ENCODE peak calls at places on chromosomes 7 and 10, in eight cellular contexts. W is activated naive CD4-positive, alpha-beta T cell treated with anti-CD3 and anti-CD28 coated beads for 36 hours; K is stimulated activated CD8-positive, alpha-beta memory T cell treated with anti-CD3 and anti-CD28 coated beads, Interleukin-15, amount 100 ng/mL, for 24 hours; M is LHCN-M2; E is T-helper 2 cell; Y is caudate nucleus; X is stimulated activated CD4-positive, alpha-beta T cell treated with anti-CD3 and anti-CD28 coated beads, TNF-alpha, amount 100 ng/mL, for 24 hours; N is spleen. G is an unnamed sample.

GRCh38 chr7:28986723-28987122 is 28.6 kb upstream of the TRIL start:
- DNase-seq in E (no peak), K (no peak), X (no peak), N (no peak), Y (no peak), W (no peak), M (peak; percentile 49), G (no peak)

GRCh38 chr10:63197304-63198092 is 64.4 kb downstream of the NRBF2 start:
- DNase-seq in N (no peak), Y (no peak), K (no peak), E (no peak), M (peak; percentile 24), W (no peak), X (no peak), G (no peak)

GRCh38 chr10:56622335-56622973 is 261.4 kb upstream of the ZWINT start:
- DNase-seq in W (no peak), X (no peak), N (no peak), K (no peak), E (no peak), Y (no peak), M (no peak), G (no peak)

GRCh38 chr7:135251502-135252327 is 18.1 kb downstream of the STRA8 start:
- DNase-seq in E (no peak), Y (no peak), X (peak; percentile 5), K (no peak), W (peak; percentile 48), M (no peak), N (peak; percentile 27), G (no peak)

GRCh38 chr10:120588311-120588710 is 131.3 kb downstream of the PLPP4 start:
- DNase-seq in Y (no peak), W (no peak), K (no peak), N (no peak), E (no peak), M (no peak), X (no peak), G (no peak)

GRCh38 chr7:101693498-101694091 is 64.5 kb upstream of the MYL10 start:
- DNase-seq in N (no peak), E (no peak), Y (no peak), W (no peak), X (no peak), M (no peak), K (no peak), G (no peak)

GRCh38 chr7:98051118-98051744 is 55.4 kb upstream of the LMTK2 start:
- DNase-seq in X (peak; percentile 28), M (no peak), K (peak; percentile 10), W (peak; percentile 82), Y (no peak), N (no peak), E (peak; percentile 38), G (peak; percentile 26)

GRCh38 chr7:129110575-129111376 is 33.7 kb upstream of the TSPAN33 start:
- DNase-seq in W (peak; percentile 48), E (no peak), Y (no peak), M (no peak), K (no peak), N (no peak), X (no peak), G (no peak)

GRCh38 chr7:152909683-152910544 is 150.4 kb downstream of the ACTR3B start:
- DNase-seq in W (no peak), M (no peak), Y (no peak), N (no peak), X (no peak), K (no peak), E (no peak), G (no peak)

GRCh38 chr7:30920021-30920583 is 8.4 kb downstream of the AQP1 start:
- DNase-seq in E (no peak), M (no peak), X (no peak), K (no peak), N (peak; percentile 46), Y (no peak), W (no peak), G (no peak)

GRCh38 chr7:33590902-33591301 is 314.4 kb upstream of the BMPER start:
- DNase-seq in N (no peak), E (no peak), K (no peak), Y (no peak), X (no peak), M (peak; percentile 49), W (no peak), G (no peak)

GRCh38 chr10:124011464-124011863 is 81.9 kb downstream of the CHST15 start:
- DNase-seq in W (no peak), E (no peak), K (no peak), N (peak; percentile 69), Y (no peak), M (no peak), X (no peak), G (no peak)

GRCh38 chr7:100091411-100092181 is 2.8 kb downstream of the COPS6 start:
- DNase-seq in E (no peak), M (peak; percentile 36), X (no peak), N (no peak), Y (no peak), K (no peak), W (peak; percentile 27), G (no peak)

GRCh38 chr7:96303686-96304443 is 18.0 kb downstream of the SLC25A13 start:
- DNase-seq in E (no peak), X (no peak), Y (no peak), K (no peak), W (no peak), M (peak; percentile 74), N (no peak), G (no peak)

GRCh38 chr7:70380315-70381027 is 751.5 kb upstream of the GALNT17 start:
- DNase-seq in Y (no peak), K (no peak), E (no peak), W (no peak), N (no peak), M (no peak), X (no peak), G (no peak)

GRCh38 chr10:119734396-119735332 is 8.8 kb downstream of the INPP5F start:
- DNase-seq in X (no peak), M (peak; percentile 48), N (no peak), K (no peak), Y (no peak), W (no peak), E (no peak), G (no peak)

GRCh38 chr7:84688671-84689070 is 494.1 kb upstream of the SEMA3A start:
- DNase-seq in K (no peak), X (no peak), W (no peak), N (no peak), Y (no peak), M (peak; percentile 53), E (no peak), G (no peak)

GRCh38 chr10:14653271-14654161 is 121.2 kb downstream of the FAM107B start:
- DNase-seq in N (no peak), W (no peak), E (no peak), M (peak; percentile 65), K (no peak), Y (no peak), X (no peak), G (no peak)

GRCh38 chr10:100829103-100829870 is 83.5 kb upstream of the SLF2 start:
- DNase-seq in E (no peak), X (no peak), W (no peak), K (no peak), M (no peak), Y (no peak), N (no peak), G (no peak)

GRCh38 chr10:73512207-73512743 is 16.5 kb upstream of the PPP3CB start:
- DNase-seq in K (no peak), E (no peak), X (no peak), M (no peak), Y (no peak), N (no peak), W (no peak), G (no peak)

GRCh38 chr7:50502001-50502684 is 52.0 kb upstream of the FIGNL1 start:
- DNase-seq in N (peak; percentile 53), X (no peak), M (peak; percentile 100), E (no peak), Y (no peak), K (no peak), W (no peak), G (no peak)

GRCh38 chr10:101134299-101135127 is 3.4 kb downstream of the TLX1 start:
- DNase-seq in M (no peak), W (no peak), E (no peak), Y (no peak), K (no peak), X (no peak), N (no peak), G (no peak)

GRCh38 chr10:6465437-6465836 is 114.6 kb downstream of the PRKCQ start:
- DNase-seq in Y (no peak), W (no peak), K (no peak), M (no peak), X (no peak), E (no peak), N (no peak), G (no peak)

GRCh38 chr10:100565206-100565985 is 29.7 kb downstream of the HIF1AN start:
- DNase-seq in W (no peak), X (no peak), M (no peak), N (no peak), K (no peak), Y (no peak), E (no peak), G (no peak)

GRCh38 chr7:105309235-105310156 is 79.2 kb downstream of the SRPK2 start:
- DNase-seq in N (no peak), E (no peak), Y (no peak), W (peak; percentile 10), M (no peak), K (no peak), X (no peak), G (no peak)

GRCh38 chr10:117175215-117175900 is 21.9 kb upstream of the KCNK18 start:
- DNase-seq in M (no peak), N (peak; percentile 87), K (no peak), E (no peak), Y (peak; percentile 53), W (peak; percentile 26), X (no peak), G (peak; percentile 12)

GRCh38 chr10:50853557-50853956 is 31.9 kb downstream of the A1CF start:
- DNase-seq in N (no peak), K (no peak), E (no peak), Y (no peak), W (no peak), X (no peak), M (no peak), G (no peak)

GRCh38 chr10:10418397-10418796 is 599.3 kb upstream of the CELF2 start:
- DNase-seq in Y (no peak), M (no peak), K (no peak), X (no peak), N (no peak), W (peak; percentile 47), E (no peak), G (no peak)

GRCh38 chr7:101913876-101914275 is 96.5 kb downstream of the CUX1 start:
- DNase-seq in K (no peak), W (no peak), X (no peak), N (no peak), M (no peak), Y (no peak), E (no peak), G (no peak)

GRCh38 chr10:97932932-97933530 is 83.4 kb downstream of the GOLGA7B start:
- DNase-seq in W (no peak), Y (no peak), E (no peak), N (peak; percentile 63), X (no peak), M (no peak), K (no peak), G (no peak)

GRCh38 chr10:125407000-125407502 is 246.7 kb upstream of the CTBP2 start:
- DNase-seq in E (no peak), M (peak; percentile 1), N (no peak), K (no peak), Y (no peak), X (no peak), W (no peak), G (no peak)

GRCh38 chr10:77974396-77975074 is 48.0 kb upstream of the DLG5 start:
- DNase-seq in X (no peak), K (no peak), E (no peak), M (peak; percentile 39), W (peak; percentile 10), N (no peak), Y (no peak), G (no peak)

GRCh38 chr10:103793920-103794883 is 61.2 kb downstream of the SH3PXD2A start:
- DNase-seq in Y (no peak), N (no peak), M (no peak), X (no peak), E (no peak), W (no peak), K (no peak), G (no peak)

GRCh38 chr7:84455788-84456187 is 261.2 kb upstream of the SEMA3A start:
- DNase-seq in W (no peak), K (no peak), Y (no peak), N (no peak), M (peak; percentile 37), E (no peak), X (no peak), G (no peak)